ENCODE peak calls at places on chromosome 1, in ten cellular contexts. B is naive thymus-derived CD4-positive, alpha-beta T cell; I is activated CD4-positive, alpha-beta T cell treated with anti-CD3 and anti-CD28 coated beads, Interleukin-2, amount 10 ng/mL, durations not matched to agents 7 days and 5 days; V is AG09319; J is HepG2; F is WTC11; Q is glutamatergic neuron; M is B cell; L is stimulated activated CD8-positive, alpha-beta memory T cell treated with anti-CD3 and anti-CD28 coated beads, Interleukin-7, amount 100 ng/mL, for 1 hour; X is left kidney. E is an unnamed sample.

GRCh38 chr1:117364240-117364639 is 3.0 kb upstream of the MAN1A2 start:
- DNase-seq in F (no peak), M (no peak), Q (no peak), L (no peak), V (no peak), J (no peak), B (no peak), X (no peak), I (no peak), E (no peak)

GRCh38 chr1:221439734-221440436 is 302.0 kb downstream of the DUSP10 start:
- DNase-seq in L (peak; percentile 3), M (peak; percentile 58), B (no peak), X (peak; percentile 29), F (no peak), I (no peak), Q (no peak), J (peak; percentile 6), V (peak; percentile 80), E (no peak)

GRCh38 chr1:205933672-205934618 is 9.3 kb downstream of the SLC26A9 start:
- DNase-seq in X (no peak), L (no peak), Q (no peak), B (no peak), I (no peak), V (no peak), J (peak; percentile 87), M (no peak), F (no peak), E (no peak)

GRCh38 chr1:202919615-202920014 is 7.4 kb downstream of the KLHL12 start:
- DNase-seq in F (no peak), B (no peak), V (no peak), L (no peak), X (no peak), J (no peak), Q (no peak), I (no peak), M (no peak), E (no peak)

GRCh38 chr1:94936861-94937620 is 10.1 kb upstream of the CNN3 start:
- DNase-seq in F (no peak), B (no peak), L (no peak), Q (no peak), V (no peak), X (no peak), I (no peak), J (no peak), M (no peak), E (no peak)

GRCh38 chr1:203143671-203144070 is 16.1 kb downstream of the ADORA1 start:
- DNase-seq in B (no peak), L (no peak), J (no peak), V (no peak), X (no peak), Q (no peak), F (no peak), I (no peak), M (no peak), E (no peak)

GRCh38 chr1:41861509-41862410 is 57.0 kb downstream of the HIVEP3 start:
- DNase-seq in J (no peak), F (no peak), Q (no peak), M (no peak), I (no peak), B (no peak), X (no peak), L (no peak), V (no peak), E (no peak)

GRCh38 chr1:11138952-11139351 is 39.3 kb upstream of the EXOSC10 start:
- DNase-seq in J (no peak), B (no peak), L (no peak), F (no peak), M (no peak), X (no peak), I (no peak), V (no peak), Q (no peak), E (no peak)

GRCh38 chr1:39333296-39333695 is 128.8 kb downstream of the MACF1 start:
- DNase-seq in V (no peak), X (no peak), L (no peak), F (no peak), Q (no peak), B (no peak), I (no peak), J (no peak), M (no peak), E (no peak)

GRCh38 chr1:109821221-109821669 is 57.5 kb upstream of the EPS8L3 start:
- DNase-seq in I (no peak), M (no peak), B (no peak), V (peak; percentile 92), Q (no peak), J (no peak), L (no peak), X (no peak), F (no peak), E (no peak)

GRCh38 chr1:230747886-230748800 is 955 bp downstream of the CAPN9 start:
- DNase-seq in M (no peak), J (no peak), L (no peak), V (no peak), Q (no peak), B (no peak), F (no peak), I (no peak), X (no peak), E (no peak)

GRCh38 chr1:74775735-74776134 is 42.8 kb downstream of the TYW3 start:
- DNase-seq in J (no peak), Q (no peak), X (no peak), V (no peak), F (no peak), M (no peak), I (no peak), B (no peak), L (no peak), E (no peak)

GRCh38 chr1:189669846-189670245 is 807.8 kb downstream of the BRINP3 start:
- DNase-seq in L (no peak), X (no peak), B (no peak), I (no peak), V (no peak), Q (no peak), M (no peak), J (no peak), F (no peak), E (no peak)

GRCh38 chr1:54017979-54018378 is at the start of gene LDLRAD1:
- DNase-seq in Q (no peak), B (no peak), V (no peak), J (peak; percentile 59), M (no peak), F (no peak), L (no peak), I (no peak), X (peak; percentile 14), E (no peak)

GRCh38 chr1:87410771-87411170 is 82.1 kb downstream of the LMO4 start:
- DNase-seq in B (no peak), V (no peak), I (no peak), M (no peak), Q (no peak), L (no peak), F (no peak), X (no peak), J (no peak), E (no peak)

GRCh38 chr1:100626397-100626796 is 88.5 kb downstream of the GPR88 start:
- DNase-seq in Q (no peak), X (no peak), I (no peak), B (no peak), L (no peak), J (no peak), M (no peak), F (no peak), V (no peak), E (no peak)

GRCh38 chr1:185776521-185776920 is 42.3 kb downstream of the HMCN1 start:
- DNase-seq in I (no peak), V (no peak), F (no peak), J (no peak), B (no peak), X (no peak), L (no peak), Q (no peak), M (no peak), E (no peak)

GRCh38 chr1:32868085-32868484 is 2.6 kb downstream of the FNDC5 start:
- DNase-seq in X (no peak), I (no peak), F (no peak), B (no peak), M (no peak), L (no peak), J (no peak), Q (no peak), V (no peak), E (no peak)

GRCh38 chr1:183676515-183677189 is 23.5 kb upstream of the APOBEC4 start:
- DNase-seq in M (no peak), Q (no peak), J (peak; percentile 54), V (no peak), X (no peak), B (no peak), F (no peak), L (no peak), I (no peak), E (no peak)

GRCh38 chr1:71312545-71312944 is 231.7 kb upstream of the ZRANB2 start:
- DNase-seq in Q (no peak), F (no peak), M (no peak), J (no peak), I (no peak), X (no peak), V (no peak), L (no peak), B (no peak), E (no peak)

GRCh38 chr1:29682918-29683314 is 446.6 kb downstream of the PTPRU start:
- DNase-seq in V (no peak), M (no peak), L (no peak), X (peak; percentile 16), F (no peak), I (no peak), Q (no peak), B (no peak), J (no peak), E (no peak)

GRCh38 chr1:4565169-4565568 is 89.2 kb upstream of the AJAP1 start:
- DNase-seq in V (no peak), B (no peak), J (no peak), Q (no peak), F (no peak), I (no peak), X (no peak), L (no peak), M (no peak), E (no peak)

GRCh38 chr1:97004054-97004453 is 282.5 kb downstream of the PTBP2 start:
- DNase-seq in V (no peak), J (no peak), B (no peak), M (no peak), Q (no peak), X (no peak), I (no peak), L (no peak), F (no peak), E (no peak)

GRCh38 chr1:41689596-41689995 is 205.1 kb upstream of the EDN2 start:
- DNase-seq in M (no peak), L (no peak), I (no peak), V (no peak), X (no peak), F (no peak), Q (no peak), J (no peak), B (no peak), E (no peak)

GRCh38 chr1:30126839-30127238 is 596.5 kb downstream of the MATN1 start:
- DNase-seq in L (no peak), B (no peak), I (no peak), M (no peak), F (no peak), V (no peak), J (no peak), Q (no peak), X (no peak), E (no peak)

GRCh38 chr1:109712321-109712864 is 342 bp downstream of the GSTM5 start:
- DNase-seq in M (no peak), J (no peak), X (peak; percentile 36), Q (no peak), B (no peak), V (no peak), F (no peak), L (no peak), I (no peak), E (no peak)

GRCh38 chr1:18468570-18468969 is 12.2 kb upstream of the KLHDC7A start:
- DNase-seq in X (no peak), Q (no peak), V (no peak), F (no peak), L (no peak), B (no peak), J (no peak), M (no peak), I (no peak), E (no peak)

GRCh38 chr1:234553241-234554156 is 56.5 kb downstream of the IRF2BP2 start:
- DNase-seq in X (peak; percentile 65), V (peak; percentile 79), Q (no peak), M (no peak), B (no peak), I (no peak), J (no peak), L (no peak), F (no peak), E (no peak)

E was measured in activated CD8-positive, alpha-beta T cell treated with anti-CD3 and anti-CD28 coated beads, Interleukin-2, amount 10 ng/mL, durations not matched to agents 7 days and 5 days.